ENCODE peak calls at places on chromosomes 4 and X, in seven cellular contexts. Y is tibial artery, G is PC-9, K is ascending aorta, V is testis, L is PC-3, Q is body of pancreas. P is an unnamed sample. For H3K4me1, the result is how much of the 10 kb centered on the place peaks cover.

GRCh38 chrX:153521034-153521433 is 3.6 kb downstream of the ATP2B3 start:
- DNase-seq in V (peak), Q (no peak), L (no peak), K (no peak), Y (no peak), G (no peak), P (no peak)

GRCh38 chr4:10033191-10033881 is 12.0 kb upstream of the SLC2A9 start:
- DNase-seq in L (peak), Y (peak), G (peak), V (no peak), K (no peak), Q (no peak), P (peak)

GRCh38 chrX:1147641-1148515 is 64.6 kb downstream of the CRLF2 start:
- DNase-seq in K (no peak), G (no peak), Q (no peak), V (no peak), L (no peak), Y (no peak), P (no peak)

GRCh38 chr4:174864031-174864430 is 35.0 kb upstream of the GLRA3 start:
- DNase-seq in Q (no peak), Y (no peak), V (no peak), K (no peak), G (no peak), L (no peak), P (no peak)

GRCh38 chr4:137541866-137542648 is 9.8 kb upstream of the PCDH18 start:
- DNase-seq in G (no peak), Q (no peak), Y (no peak), L (no peak), K (no peak), V (no peak), P (no peak)

GRCh38 chrX:101415180-101416130 is 7.4 kb downstream of the HNRNPH2 start:
- DNase-seq in Q (no peak), Y (no peak), G (no peak), V (peak), L (peak), K (no peak), P (no peak)

GRCh38 chr4:2256156-2256731 is 5.7 kb downstream of the MXD4 start:
- DNase-seq in L (no peak), Q (peak), Y (peak), K (peak), V (peak), G (no peak), P (peak)

GRCh38 chr4:182145360-182145905 is 97.8 kb upstream of the TENM3 start:
- DNase-seq in K (no peak), V (no peak), Q (no peak), L (no peak), G (no peak), Y (no peak), P (no peak)

GRCh38 chr4:122480023-122480422 is 23.5 kb upstream of the IL2 start:
- DNase-seq in K (no peak), L (peak), G (no peak), V (no peak), Y (no peak), Q (no peak), P (no peak)

GRCh38 chrX:46573896-46574336 is 351 bp downstream of the CHST7 start:
- DNase-seq in L (peak), K (no peak), Q (peak), Y (peak), G (no peak), V (peak), P (peak)

GRCh38 chr4:119785963-119786362 is 157.4 kb upstream of the PDE5A start:
- DNase-seq in G (peak), Y (no peak), K (no peak), Q (peak), L (peak), V (no peak), P (no peak)

GRCh38 chr4:142405021-142405991 is 440.8 kb downstream of the INPP4B start:
- DNase-seq in G (no peak), Y (peak), V (peak), L (peak), Q (peak), K (no peak), P (peak)

GRCh38 chr4:67581913-67582312 is 23.4 kb downstream of the STAP1 start:
- DNase-seq in G (no peak), L (no peak), Q (no peak), V (no peak), Y (no peak), K (no peak), P (no peak)

GRCh38 chrX:786441-786881 is 155.9 kb downstream of the SHOX start:
- DNase-seq in V (no peak), K (no peak), Y (no peak), Q (no peak), L (no peak), G (no peak), P (no peak)

GRCh38 chrX:19630776-19631707 is 115.7 kb upstream of the MAP3K15 start:
- DNase-seq in Q (no peak), L (no peak), G (no peak), K (no peak), Y (no peak), V (no peak), P (no peak)

GRCh38 chr4:8545439-8545765 is 34.8 kb upstream of the GPR78 start:
- DNase-seq in Y (no peak), G (no peak), Q (no peak), L (no peak), V (no peak), K (no peak), P (no peak)

GRCh38 chr4:26133840-26134239 is 187.0 kb upstream of the RBPJ start:
- DNase-seq in G (no peak), Q (no peak), V (no peak), Y (no peak), L (no peak), K (no peak), P (no peak)

GRCh38 chr4:56641494-56642051 is 39.5 kb downstream of the HOPX start:
- DNase-seq in Y (no peak), Q (no peak), V (no peak), K (no peak), L (peak), G (peak), P (no peak)

GRCh38 chr4:16126714-16127113 is 42.9 kb upstream of the PROM1 start:
- DNase-seq in L (no peak), Y (no peak), Q (no peak), K (no peak), V (no peak), G (no peak), P (no peak)

GRCh38 chr4:112735474-112735951 is 98.6 kb downstream of the LARP7 start:
- DNase-seq in G (peak), Y (no peak), Q (no peak), V (no peak), K (no peak), L (peak), P (no peak)

GRCh38 chr4:134393592-134393991 is 192.0 kb upstream of the PABPC4L start:
- DNase-seq in Y (no peak), V (no peak), K (no peak), G (no peak), L (no peak), Q (no peak), P (no peak)

GRCh38 chr4:173426064-173426463 is 27.1 kb upstream of the SCRG1 start:
- DNase-seq in Q (no peak), Y (no peak), L (no peak), V (no peak), G (no peak), K (no peak), P (no peak)

GRCh38 chr4:139841464-139842195 is 176.0 kb downstream of the MGST2 start:
- DNase-seq in V (no peak), L (no peak), Y (no peak), Q (peak), K (no peak), G (no peak), P (no peak)

GRCh38 chr4:20028694-20029093 is 223.0 kb upstream of the SLIT2 start:
- DNase-seq in K (no peak), G (peak), V (no peak), L (peak), Q (no peak), Y (no peak), P (no peak)

GRCh38 chrX:101708180-101708579 is 48.5 kb upstream of the ARMCX2 start:
- DNase-seq in V (no peak), Q (no peak), G (no peak), Y (no peak), L (no peak), K (no peak), P (no peak)

GRCh38 chr4:24794111-24794860 is 1.1 kb upstream of the SOD3 start:
- DNase-seq in L (peak), G (no peak), Y (peak), V (peak), K (no peak), Q (no peak), P (no peak)

DNA sequence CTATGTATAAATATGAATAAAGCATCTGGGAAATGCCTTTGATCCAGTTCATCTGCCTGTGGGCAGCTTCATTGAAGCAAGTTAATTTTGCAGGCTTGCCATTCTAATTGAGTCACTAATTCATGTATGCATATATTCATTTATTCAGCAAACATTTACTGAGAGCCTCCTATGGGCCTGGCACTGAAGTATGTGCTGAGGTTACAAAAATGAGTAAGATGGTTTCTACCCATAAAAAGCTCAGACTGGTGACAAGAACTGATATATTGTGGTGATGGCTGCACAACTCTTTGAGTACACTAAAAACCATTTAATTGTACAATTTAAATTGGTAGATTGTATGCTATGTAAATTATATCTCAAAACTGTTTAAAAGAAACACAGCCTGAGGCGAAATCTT is 1.1 kb upstream of the MRPL1 start:
- DNase-seq in G (no peak), Q (no peak), Y (no peak), K (no peak), L (no peak), V (no peak), P (no peak)
- H3K4me3 ChIP-seq in G (peak), Q (no peak), Y (peak), K (peak), L (peak), V (peak), P (peak)

GRCh38 chr4:39626261-39626660 is 12.4 kb downstream of the SMIM14 start:
- DNase-seq in L (no peak), K (no peak), Q (no peak), G (no peak), Y (no peak), V (no peak), P (no peak)

GRCh38 chr4:39620551-39620950 is 18.1 kb downstream of the SMIM14 start:
- DNase-seq in G (no peak), K (no peak), Q (no peak), L (no peak), Y (no peak), V (no peak), P (no peak)

GRCh38 chr4:39616651-39617050 is 22.0 kb downstream of the SMIM14 start:
- DNase-seq in G (peak), L (no peak), Y (no peak), V (no peak), K (no peak), Q (no peak), P (no peak)

GRCh38 chr4:39617534-39617933 is 21.1 kb downstream of the SMIM14 start:
- DNase-seq in L (no peak), V (no peak), K (no peak), Y (no peak), Q (no peak), G (no peak), P (no peak)

DNA sequence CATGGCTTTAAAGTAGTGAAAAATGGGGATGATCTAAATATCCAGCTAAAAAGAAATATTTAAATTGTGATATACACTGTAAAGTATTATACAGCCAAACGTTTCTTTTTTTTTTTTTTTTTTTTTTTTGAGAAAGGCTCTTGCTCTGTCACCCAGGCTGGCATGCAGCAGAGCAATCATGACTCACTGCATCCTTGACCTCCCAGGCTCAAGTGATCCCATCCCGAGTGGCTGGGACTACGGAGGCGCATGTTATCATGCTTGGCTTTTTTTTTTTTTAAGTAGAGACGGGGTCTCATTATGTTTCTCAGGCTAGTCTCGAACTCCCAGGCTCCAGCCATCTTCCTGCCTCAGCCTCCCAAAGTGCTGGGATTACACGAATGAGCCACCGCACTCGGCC is 17.1 kb downstream of the SMIM14 start:
- DNase-seq in Q (peak), G (peak), V (peak), Y (peak), L (peak), K (no peak), P (no peak)
- H3K4me1 ChIP-seq in Q (under half), G (under half), V (under half), Y (under half), L (under half), K (under half), P (under half)

GRCh38 chrX:154727418-154728323 is 23.2 kb downstream of the GAB3 start:
- DNase-seq in V (peak), K (no peak), L (peak), Y (peak), Q (peak), G (no peak), P (peak)
- H3K27ac ChIP-seq in V (no peak), K (peak), L (no peak), Y (peak), Q (peak), G (no peak), P (peak)

GRCh38 chr4:5789141-5789540 is 78.1 kb downstream of the EVC start:
- DNase-seq in K (no peak), Y (no peak), G (no peak), L (no peak), V (no peak), Q (no peak), P (no peak)
- H3K4me3 ChIP-seq in K (no peak), Y (no peak), G (no peak), L (no peak), V (no peak), Q (no peak), P (no peak)